ENCODE peak calls at places on chromosome 11, in seven cellular contexts. One of them, this sample, is unnamed.
A peak's percentile ranks its signal among the peaks of the same experiment; 100 is the strongest.

GRCh38 chr11:47552086-47552580 is 799 bp downstream of the CELF1 start:
- DNase-seq in right atrium auricular region: no peak
- DNase-seq in fibroblast of lung: peak; percentile 58
- DNase-seq in CD8-positive, alpha-beta memory T cell: peak; percentile 5
- DNase-seq in AG10803: peak; percentile 71
- DNase-seq in heart left ventricle: peak; percentile 19
- DNase-seq in HAP-1: peak; percentile 58
- DNase-seq in this sample: no peak

GRCh38 chr11:72743321-72744221 is 8.6 kb downstream of the ARAP1 start:
- DNase-seq in right atrium auricular region: no peak
- DNase-seq in fibroblast of lung: no peak
- DNase-seq in CD8-positive, alpha-beta memory T cell: no peak
- DNase-seq in AG10803: no peak
- DNase-seq in heart left ventricle: no peak
- DNase-seq in HAP-1: no peak
- DNase-seq in this sample: no peak

GRCh38 chr11:16785520-16786128 is 47.2 kb downstream of the C11orf58 start:
- DNase-seq in right atrium auricular region: peak; percentile 91
- DNase-seq in fibroblast of lung: peak; percentile 80
- DNase-seq in CD8-positive, alpha-beta memory T cell: peak; percentile 27
- DNase-seq in AG10803: peak; percentile 77
- DNase-seq in heart left ventricle: peak; percentile 70
- DNase-seq in HAP-1: peak; percentile 80
- DNase-seq in this sample: no peak

GRCh38 chr11:109132539-109132938 is 289.5 kb upstream of the C11orf87 start:
- DNase-seq in right atrium auricular region: no peak
- DNase-seq in fibroblast of lung: no peak
- DNase-seq in CD8-positive, alpha-beta memory T cell: no peak
- DNase-seq in AG10803: peak; percentile 12
- DNase-seq in heart left ventricle: no peak
- DNase-seq in HAP-1: no peak
- DNase-seq in this sample: no peak

GRCh38 chr11:1038361-1038760 is 1.8 kb upstream of the MUC6 start:
- DNase-seq in right atrium auricular region: no peak
- DNase-seq in fibroblast of lung: no peak
- DNase-seq in CD8-positive, alpha-beta memory T cell: no peak
- DNase-seq in AG10803: no peak
- DNase-seq in heart left ventricle: no peak
- DNase-seq in HAP-1: no peak
- DNase-seq in this sample: no peak

GRCh38 chr11:112227002-112227401 is 774 bp downstream of the PTS start:
- DNase-seq in right atrium auricular region: no peak
- DNase-seq in fibroblast of lung: peak; percentile 47
- DNase-seq in CD8-positive, alpha-beta memory T cell: no peak
- DNase-seq in AG10803: peak; percentile 52
- DNase-seq in heart left ventricle: no peak
- DNase-seq in HAP-1: no peak
- DNase-seq in this sample: no peak

GRCh38 chr11:31641477-31642062 is 132.0 kb downstream of the ELP4 start:
- DNase-seq in right atrium auricular region: no peak
- DNase-seq in fibroblast of lung: peak; percentile 43
- DNase-seq in CD8-positive, alpha-beta memory T cell: no peak
- DNase-seq in AG10803: peak; percentile 33
- DNase-seq in heart left ventricle: no peak
- DNase-seq in HAP-1: peak; percentile 65
- DNase-seq in this sample: no peak

GRCh38 chr11:11163256-11163655 is 189.8 kb downstream of the CSNK2A3 start:
- DNase-seq in right atrium auricular region: no peak
- DNase-seq in fibroblast of lung: no peak
- DNase-seq in CD8-positive, alpha-beta memory T cell: no peak
- DNase-seq in AG10803: no peak
- DNase-seq in heart left ventricle: no peak
- DNase-seq in HAP-1: peak; percentile 33
- DNase-seq in this sample: no peak

GRCh38 chr11:36703055-36703404 is 105.0 kb upstream of the RAG2 start:
- DNase-seq in right atrium auricular region: no peak
- DNase-seq in fibroblast of lung: no peak
- DNase-seq in CD8-positive, alpha-beta memory T cell: no peak
- DNase-seq in AG10803: no peak
- DNase-seq in heart left ventricle: no peak
- DNase-seq in HAP-1: no peak
- DNase-seq in this sample: no peak
- H3K4me3 ChIP-seq in right atrium auricular region: no peak overlapping the region
- H3K4me3 ChIP-seq in fibroblast of lung: no peak overlapping the region
- H3K4me3 ChIP-seq in CD8-positive, alpha-beta memory T cell: no peak overlapping the region
- H3K4me3 ChIP-seq in AG10803: no peak overlapping the region
- H3K4me3 ChIP-seq in heart left ventricle: no peak overlapping the region
- H3K4me3 ChIP-seq in HAP-1: no peak overlapping the region
- H3K4me3 ChIP-seq in this sample: no peak overlapping the region

GRCh38 chr11:66559862-66560676 is 8.3 kb downstream of the CTSF start:
- DNase-seq in right atrium auricular region: no peak
- DNase-seq in fibroblast of lung: no peak
- DNase-seq in CD8-positive, alpha-beta memory T cell: no peak
- DNase-seq in AG10803: no peak
- DNase-seq in heart left ventricle: no peak
- DNase-seq in HAP-1: no peak
- DNase-seq in this sample: no peak

GRCh38 chr11:66561178-66561974 is 7.0 kb downstream of the CTSF start:
- DNase-seq in right atrium auricular region: no peak
- DNase-seq in fibroblast of lung: no peak
- DNase-seq in CD8-positive, alpha-beta memory T cell: no peak
- DNase-seq in AG10803: no peak
- DNase-seq in heart left ventricle: no peak
- DNase-seq in HAP-1: no peak
- DNase-seq in this sample: no peak

GRCh38 chr11:66557733-66558326 is 10.6 kb downstream of the CTSF start:
- DNase-seq in right atrium auricular region: no peak
- DNase-seq in fibroblast of lung: no peak
- DNase-seq in CD8-positive, alpha-beta memory T cell: no peak
- DNase-seq in AG10803: no peak
- DNase-seq in heart left ventricle: no peak
- DNase-seq in HAP-1: no peak
- DNase-seq in this sample: no peak

GRCh38 chr11:66561975-66562248 is 6.5 kb downstream of the CTSF start:
- DNase-seq in right atrium auricular region: no peak
- DNase-seq in fibroblast of lung: no peak
- DNase-seq in CD8-positive, alpha-beta memory T cell: no peak
- DNase-seq in AG10803: no peak
- DNase-seq in heart left ventricle: no peak
- DNase-seq in HAP-1: no peak
- DNase-seq in this sample: no peak

DNA sequence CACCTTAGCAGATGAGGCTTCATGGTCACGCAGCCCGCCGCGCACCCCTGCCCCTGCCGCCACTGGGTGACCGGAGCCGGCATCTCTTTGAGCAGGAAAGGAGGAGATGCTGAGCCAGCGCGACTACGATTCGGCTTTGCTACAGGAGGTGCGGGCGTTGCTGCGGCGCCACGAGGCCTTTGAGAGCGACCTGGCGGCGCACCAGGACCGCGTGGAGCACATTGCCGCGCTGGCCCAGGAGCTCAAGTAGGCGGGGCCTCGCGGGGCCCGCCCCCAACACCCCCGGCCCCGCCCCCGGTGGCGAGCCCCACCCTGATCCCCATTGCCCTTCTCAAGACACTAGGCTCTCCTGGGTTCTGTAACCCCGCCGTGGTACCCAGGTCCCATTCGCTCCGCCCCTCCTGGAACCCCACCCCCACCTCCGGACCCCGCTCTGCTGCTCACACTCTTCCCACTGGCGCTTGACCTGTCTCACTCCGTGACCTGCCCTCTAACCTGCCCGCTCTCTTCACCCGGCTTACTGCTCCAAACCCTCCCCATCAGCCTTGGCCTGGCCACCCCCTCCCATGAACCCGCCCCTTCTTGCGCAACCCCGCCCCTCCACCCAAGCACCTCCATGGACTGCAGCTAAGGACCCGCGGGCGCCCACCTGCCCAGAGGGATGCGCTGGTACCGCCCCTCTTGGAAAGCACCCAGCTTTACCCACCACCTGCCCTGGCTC is 9.1 kb downstream of the CTSF start:
- DNase-seq in right atrium auricular region: no peak
- DNase-seq in fibroblast of lung: peak; percentile 17
- DNase-seq in CD8-positive, alpha-beta memory T cell: peak; percentile 25
- DNase-seq in AG10803: no peak
- DNase-seq in heart left ventricle: no peak
- DNase-seq in HAP-1: no peak
- DNase-seq in this sample: no peak
- H3K4me3 ChIP-seq in right atrium auricular region: no peak overlapping the region
- H3K4me3 ChIP-seq in fibroblast of lung: no peak overlapping the region
- H3K4me3 ChIP-seq in CD8-positive, alpha-beta memory T cell: no peak overlapping the region
- H3K4me3 ChIP-seq in AG10803: no peak overlapping the region
- H3K4me3 ChIP-seq in heart left ventricle: no peak overlapping the region
- H3K4me3 ChIP-seq in HAP-1: no peak overlapping the region
- H3K4me3 ChIP-seq in this sample: no peak overlapping the region

GRCh38 chr11:61954106-61955030 is 4.2 kb downstream of the BEST1 start:
- DNase-seq in right atrium auricular region: no peak
- DNase-seq in fibroblast of lung: peak; percentile 45
- DNase-seq in CD8-positive, alpha-beta memory T cell: no peak
- DNase-seq in AG10803: peak; percentile 61
- DNase-seq in heart left ventricle: no peak
- DNase-seq in HAP-1: no peak
- DNase-seq in this sample: no peak
- H3K4me3 ChIP-seq in right atrium auricular region: no peak overlapping the region
- H3K4me3 ChIP-seq in fibroblast of lung: no peak overlapping the region
- H3K4me3 ChIP-seq in CD8-positive, alpha-beta memory T cell: no peak overlapping the region
- H3K4me3 ChIP-seq in AG10803: peak overlapping the region; percentile 58
- H3K4me3 ChIP-seq in heart left ventricle: peak overlapping the region; percentile 56
- H3K4me3 ChIP-seq in HAP-1: no peak overlapping the region
- H3K4me3 ChIP-seq in this sample: peak overlapping the region; percentile 42

GRCh38 chr11:60310407-60310998 is 16.6 kb upstream of the MS4A6E start:
- DNase-seq in right atrium auricular region: no peak
- DNase-seq in fibroblast of lung: no peak
- DNase-seq in CD8-positive, alpha-beta memory T cell: no peak
- DNase-seq in AG10803: no peak
- DNase-seq in heart left ventricle: peak; percentile 14
- DNase-seq in HAP-1: no peak
- DNase-seq in this sample: no peak
- H3K4me3 ChIP-seq in right atrium auricular region: no peak overlapping the region
- H3K4me3 ChIP-seq in fibroblast of lung: no peak overlapping the region
- H3K4me3 ChIP-seq in CD8-positive, alpha-beta memory T cell: no peak overlapping the region
- H3K4me3 ChIP-seq in AG10803: no peak overlapping the region
- H3K4me3 ChIP-seq in heart left ventricle: no peak overlapping the region
- H3K4me3 ChIP-seq in HAP-1: no peak overlapping the region
- H3K4me3 ChIP-seq in this sample: no peak overlapping the region

DNA sequence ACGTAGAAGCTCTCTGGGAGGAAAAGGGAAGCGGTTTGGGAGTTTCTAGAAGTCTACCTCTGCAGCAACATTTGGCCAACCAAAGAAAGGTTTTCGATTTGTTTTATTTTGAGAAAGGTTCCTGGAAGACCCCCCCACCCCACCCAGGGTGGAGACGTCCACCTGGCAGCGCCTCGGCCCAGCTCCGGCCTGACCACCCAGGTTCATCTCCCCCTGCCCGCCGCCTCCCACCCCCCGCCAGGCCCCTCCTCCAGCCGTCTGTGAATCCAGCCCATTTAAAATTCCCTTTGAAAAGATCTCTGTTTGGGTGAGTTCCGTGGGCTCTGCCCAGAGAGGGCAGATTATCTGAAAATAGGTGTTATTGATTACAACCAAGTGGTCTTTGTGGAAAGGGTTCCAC is 43.3 kb downstream of the KCNJ1 start:
- DNase-seq in right atrium auricular region: no peak
- DNase-seq in fibroblast of lung: no peak
- DNase-seq in CD8-positive, alpha-beta memory T cell: no peak
- DNase-seq in AG10803: no peak
- DNase-seq in heart left ventricle: no peak
- DNase-seq in HAP-1: no peak
- DNase-seq in this sample: no peak
- H3K4me3 ChIP-seq in right atrium auricular region: no peak overlapping the region
- H3K4me3 ChIP-seq in fibroblast of lung: no peak overlapping the region
- H3K4me3 ChIP-seq in CD8-positive, alpha-beta memory T cell: no peak overlapping the region
- H3K4me3 ChIP-seq in AG10803: no peak overlapping the region
- H3K4me3 ChIP-seq in heart left ventricle: peak overlapping the region; percentile 32
- H3K4me3 ChIP-seq in HAP-1: no peak overlapping the region
- H3K4me3 ChIP-seq in this sample: no peak overlapping the region

GRCh38 chr11:69986421-69987229 is 91.5 kb upstream of the ANO1 start:
- DNase-seq in right atrium auricular region: no peak
- DNase-seq in fibroblast of lung: no peak
- DNase-seq in CD8-positive, alpha-beta memory T cell: no peak
- DNase-seq in AG10803: no peak
- DNase-seq in heart left ventricle: peak; percentile 51
- DNase-seq in HAP-1: no peak
- DNase-seq in this sample: no peak
- H3K4me3 ChIP-seq in right atrium auricular region: peak overlapping the region; percentile 28
- H3K4me3 ChIP-seq in fibroblast of lung: no peak overlapping the region
- H3K4me3 ChIP-seq in CD8-positive, alpha-beta memory T cell: no peak overlapping the region
- H3K4me3 ChIP-seq in AG10803: no peak overlapping the region
- H3K4me3 ChIP-seq in heart left ventricle: peak overlapping the region; percentile 64
- H3K4me3 ChIP-seq in HAP-1: no peak overlapping the region
- H3K4me3 ChIP-seq in this sample: no peak overlapping the region

GRCh38 chr11:64641596-64642417 is 50.8 kb downstream of the SLC22A12 start:
- DNase-seq in right atrium auricular region: no peak
- DNase-seq in fibroblast of lung: no peak
- DNase-seq in CD8-positive, alpha-beta memory T cell: no peak
- DNase-seq in AG10803: no peak
- DNase-seq in heart left ventricle: no peak
- DNase-seq in HAP-1: no peak
- DNase-seq in this sample: no peak
- H3K4me3 ChIP-seq in right atrium auricular region: no peak overlapping the region
- H3K4me3 ChIP-seq in fibroblast of lung: no peak overlapping the region
- H3K4me3 ChIP-seq in CD8-positive, alpha-beta memory T cell: no peak overlapping the region
- H3K4me3 ChIP-seq in AG10803: no peak overlapping the region
- H3K4me3 ChIP-seq in heart left ventricle: peak overlapping the region; percentile 51
- H3K4me3 ChIP-seq in HAP-1: peak overlapping the region; percentile 53
- H3K4me3 ChIP-seq in this sample: no peak overlapping the region

DNA sequence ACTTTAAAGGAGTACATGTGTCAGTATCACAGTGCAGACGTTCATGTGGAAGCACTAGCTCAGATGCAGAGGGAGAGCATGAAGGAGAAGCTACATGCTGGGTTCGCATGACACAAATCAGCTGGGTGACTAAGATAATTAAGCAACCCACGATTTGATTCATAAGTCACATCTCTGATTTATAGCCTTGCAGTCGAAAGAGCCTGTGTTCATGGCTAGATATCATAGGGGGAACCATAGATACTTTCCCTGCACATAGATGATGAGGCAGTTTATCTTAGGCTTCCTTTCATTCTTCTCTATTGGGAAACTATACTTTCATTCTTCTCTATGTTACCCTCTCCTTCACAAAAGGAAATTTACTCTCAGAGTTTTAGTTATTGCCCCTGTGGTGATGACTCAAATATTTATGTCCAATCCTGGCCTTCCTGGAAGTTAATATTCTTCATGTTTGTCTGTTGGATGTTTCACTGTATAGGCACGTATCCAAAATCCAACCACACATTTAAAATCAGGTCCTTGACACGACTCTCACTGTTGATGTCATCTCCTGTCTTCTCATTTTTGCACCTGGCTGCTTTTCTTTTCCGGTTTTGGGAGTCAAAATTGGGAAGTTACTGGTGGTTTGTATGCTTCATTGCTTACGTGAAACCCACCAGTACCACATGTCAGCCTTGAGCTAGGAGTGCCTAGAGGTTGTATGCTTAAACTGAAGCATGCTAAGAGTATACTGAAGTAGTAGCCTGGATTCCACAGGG is 56.3 kb upstream of the SLC5A12 start:
- DNase-seq in right atrium auricular region: no peak
- DNase-seq in fibroblast of lung: peak; percentile 62
- DNase-seq in CD8-positive, alpha-beta memory T cell: no peak
- DNase-seq in AG10803: peak; percentile 94
- DNase-seq in heart left ventricle: no peak
- DNase-seq in HAP-1: no peak
- DNase-seq in this sample: peak; percentile 77
- H3K4me3 ChIP-seq in right atrium auricular region: no peak overlapping the region
- H3K4me3 ChIP-seq in fibroblast of lung: no peak overlapping the region
- H3K4me3 ChIP-seq in CD8-positive, alpha-beta memory T cell: no peak overlapping the region
- H3K4me3 ChIP-seq in AG10803: peak overlapping the region; percentile 32
- H3K4me3 ChIP-seq in heart left ventricle: no peak overlapping the region
- H3K4me3 ChIP-seq in HAP-1: no peak overlapping the region
- H3K4me3 ChIP-seq in this sample: no peak overlapping the region

This sample was measured in AG09309.